ENCODE peak calls at places on chromosomes 11 and 22, in eight cellular contexts. O is GM13977, A is Peyer's patch, V is foreskin fibroblast, H is body of pancreas, I is Kasumi-1, Q is HTR-8/SVneo, E is SW480. S is an unnamed sample.

GRCh38 chr11:135074397-135074998 is 662.5 kb upstream of the B3GAT1 start:
- DNase-seq in E (peak), H (no peak), Q (no peak), I (peak), A (no peak), V (no peak), O (no peak), S (no peak)

GRCh38 chr11:60131943-60132342 is 43.5 kb downstream of the MS4A2 start:
- DNase-seq in V (no peak), Q (no peak), H (no peak), A (no peak), E (no peak), O (no peak), I (no peak), S (no peak)

GRCh38 chr22:49751968-49752597 is 75.6 kb downstream of the BRD1 start:
- DNase-seq in A (no peak), H (no peak), O (no peak), V (no peak), Q (no peak), I (no peak), E (no peak), S (no peak)

GRCh38 chr11:111162306-111162705 is 83.2 kb upstream of the POU2AF2 start:
- DNase-seq in I (no peak), V (peak), O (no peak), H (no peak), Q (no peak), A (no peak), E (no peak), S (no peak)

GRCh38 chr11:58561394-58562102 is 14.1 kb downstream of the LPXN start:
- DNase-seq in Q (no peak), H (peak), O (no peak), V (no peak), I (no peak), E (peak), A (no peak), S (no peak)

GRCh38 chr22:37182101-37182948 is 5.7 kb downstream of the C1QTNF6 start:
- DNase-seq in A (peak), H (no peak), V (no peak), E (no peak), I (no peak), O (no peak), Q (no peak), S (no peak)

GRCh38 chr11:16879690-16880089 is 134.5 kb downstream of the PLEKHA7 start:
- DNase-seq in A (no peak), H (no peak), O (no peak), Q (no peak), V (no peak), E (no peak), I (no peak), S (no peak)

GRCh38 chr11:92227954-92228935 is 3.6 kb downstream of the FAT3 start:
- DNase-seq in V (no peak), O (no peak), E (no peak), A (no peak), I (no peak), Q (no peak), H (no peak), S (no peak)

GRCh38 chr11:3675971-3676370 is 4.8 kb upstream of the CHRNA10 start:
- DNase-seq in A (no peak), Q (no peak), I (no peak), O (no peak), E (no peak), V (no peak), H (no peak), S (no peak)

GRCh38 chr22:44409691-44410316 is 88.2 kb downstream of the RTL6 start:
- DNase-seq in E (no peak), Q (no peak), A (peak), I (no peak), V (no peak), H (no peak), O (no peak), S (no peak)

GRCh38 chr11:118610773-118611432 is 3.5 kb downstream of the PHLDB1 start:
- DNase-seq in V (peak), O (peak), E (no peak), H (peak), Q (no peak), A (peak), I (peak), S (no peak)

GRCh38 chr11:68667511-68668253 is 16.7 kb upstream of the GAL start:
- DNase-seq in Q (no peak), E (no peak), O (no peak), V (peak), H (no peak), A (no peak), I (no peak), S (no peak)

GRCh38 chr11:34331329-34331728 is 26.5 kb downstream of the ABTB2 start:
- DNase-seq in V (peak), O (no peak), A (no peak), E (no peak), Q (no peak), H (no peak), I (no peak), S (peak)

GRCh38 chr22:37566329-37566837 is 6.1 kb downstream of the CDC42EP1 start:
- DNase-seq in O (peak), A (no peak), Q (no peak), I (no peak), H (no peak), E (no peak), V (no peak), S (no peak)

GRCh38 chr11:28176231-28176853 is 68.2 kb downstream of the METTL15 start:
- DNase-seq in H (no peak), A (no peak), I (no peak), V (peak), Q (peak), E (no peak), O (no peak), S (no peak)

GRCh38 chr11:67076202-67076601 is 19.6 kb downstream of the RHOD start:
- DNase-seq in E (no peak), V (no peak), A (no peak), H (peak), I (no peak), Q (no peak), O (no peak), S (no peak)

GRCh38 chr11:32852142-32852541 is 22.4 kb downstream of the PRRG4 start:
- DNase-seq in V (peak), A (no peak), E (no peak), I (no peak), Q (no peak), H (no peak), O (no peak), S (no peak)

GRCh38 chr11:396511-396947 is 2.5 kb downstream of the PKP3 start:
- DNase-seq in O (peak), H (no peak), I (peak), E (no peak), Q (peak), A (no peak), V (peak), S (no peak)

GRCh38 chr22:42299586-42300285 is 29.3 kb upstream of the TCF20 start:
- DNase-seq in V (no peak), Q (no peak), I (peak), E (peak), A (no peak), H (no peak), O (peak), S (no peak)

GRCh38 chr11:16299884-16300778 is 56.2 kb downstream of the SOX6 start:
- DNase-seq in O (no peak), A (no peak), E (no peak), H (no peak), V (no peak), Q (no peak), I (no peak), S (no peak)

GRCh38 chr11:34891611-34892010 is 24.6 kb downstream of the APIP start:
- DNase-seq in H (no peak), Q (no peak), O (no peak), V (no peak), A (no peak), I (no peak), E (peak), S (no peak)

GRCh38 chr22:37627091-37627490 is 12.4 kb upstream of the SH3BP1 start:
- DNase-seq in E (no peak), Q (no peak), V (peak), A (peak), I (peak), H (no peak), O (no peak), S (no peak)

GRCh38 chr11:44680982-44681597 is 45.7 kb upstream of the TSPAN18 start:
- DNase-seq in V (no peak), H (no peak), Q (peak), I (no peak), E (peak), O (no peak), A (no peak), S (no peak)

GRCh38 chr11:35190804-35191348 is 51.9 kb downstream of the CD44 start:
- DNase-seq in A (no peak), Q (no peak), E (no peak), I (no peak), O (no peak), H (no peak), V (peak), S (no peak)

GRCh38 chr11:1652778-1653540 is 23.4 kb downstream of the KRTAP5-5 start:
- DNase-seq in V (peak), O (peak), I (peak), E (peak), A (peak), Q (peak), H (peak), S (peak)

GRCh38 chr22:47055461-47055860 is 293.0 kb downstream of the TBC1D22A start:
- DNase-seq in V (no peak), H (no peak), E (no peak), A (peak), Q (no peak), I (no peak), O (no peak), S (no peak)

GRCh38 chr11:30282289-30282631 is 40.6 kb upstream of the ARL14EP start:
- DNase-seq in A (no peak), H (no peak), I (no peak), O (no peak), E (no peak), V (no peak), Q (no peak), S (no peak)

GRCh38 chr11:123702137-123702536 is 39.3 kb downstream of the ZNF202 start:
- DNase-seq in H (no peak), Q (no peak), I (no peak), O (no peak), V (no peak), A (no peak), E (no peak), S (no peak)

GRCh38 chr11:3170756-3171670 is 5.9 kb upstream of the OSBPL5 start:
- DNase-seq in V (no peak), E (no peak), O (no peak), I (no peak), A (no peak), Q (no peak), H (no peak), S (no peak)

GRCh38 chr11:80239217-80239616 is 798.4 kb upstream of the TENM4 start:
- DNase-seq in A (no peak), E (no peak), H (no peak), I (no peak), V (no peak), O (no peak), Q (no peak), S (peak)

GRCh38 chr11:118343248-118343647 is 743 bp upstream of the CD3D start:
- DNase-seq in H (no peak), E (no peak), O (no peak), A (no peak), Q (no peak), I (no peak), V (no peak), S (no peak)

GRCh38 chr22:40204331-40205116 is 26.8 kb downstream of the TNRC6B start:
- DNase-seq in Q (peak), H (no peak), I (no peak), V (peak), E (no peak), A (no peak), O (no peak), S (peak)

GRCh38 chr11:45657496-45658260 is 7.7 kb downstream of the CHST1 start:
- DNase-seq in H (no peak), O (no peak), V (no peak), Q (no peak), A (no peak), E (no peak), I (no peak), S (no peak)

GRCh38 chr11:127919206-127920000 is 668.0 kb downstream of the ETS1 start:
- DNase-seq in I (no peak), E (no peak), H (no peak), Q (no peak), A (no peak), O (no peak), V (peak), S (peak)

GRCh38 chr11:4665424-4665823 is 21.6 kb downstream of the OR51E1 start:
- DNase-seq in E (no peak), Q (no peak), A (no peak), V (peak), I (no peak), H (no peak), O (no peak), S (no peak)

GRCh38 chr11:71129624-71130023 is 122.8 kb downstream of the SHANK2 start:
- DNase-seq in A (no peak), Q (no peak), H (no peak), O (no peak), V (peak), I (no peak), E (peak), S (no peak)

GRCh38 chr11:128691802-128692749 is 1.8 kb upstream of the FLI1 start:
- DNase-seq in V (no peak), H (no peak), A (no peak), E (no peak), Q (no peak), I (no peak), O (peak), S (no peak)

S was measured in fibroblast of the conjunctiva.